ENCODE peak calls at places on chromosomes 12 and 14, in ten cellular contexts. R is T1000; F is cardiac fibroblast; H is GM06990; E is lower lobe of right lung; D is pons; N is neuronal stem cell; V is WTC11; W is stimulated activated CD8-positive, alpha-beta memory T cell treated with anti-CD3 and anti-CD28 coated beads, Interleukin-15, amount 100 ng/mL, for 24 hours; U is stimulated activated CD4-positive, alpha-beta T cell treated with anti-CD3 and anti-CD28 coated beads, Interleukin-4, amount 100 ng/mL, for 24 hours. K is an unnamed sample.

GRCh38 chr14:64636208-64636979 is 67.8 kb upstream of the PLEKHG3 start:
- DNase-seq in D (peak), R (peak), H (peak), N (peak), F (peak), U (peak), E (peak), W (peak), V (peak), K (peak)

GRCh38 chr14:64510825-64511679 is 6.5 kb downstream of the ZBTB1 start:
- DNase-seq in W (no peak), F (peak), U (peak), H (no peak), V (peak), E (no peak), D (peak), N (peak), R (peak), K (peak)

GRCh38 chr12:70794131-70794530 is 126.4 kb downstream of the PTPRR start:
- DNase-seq in U (no peak), E (no peak), R (no peak), N (no peak), V (no peak), D (no peak), F (no peak), H (no peak), W (no peak), K (no peak)

GRCh38 chr14:21846227-21846885 is 172.7 kb upstream of the OR4E1 start:
- DNase-seq in R (no peak), W (peak), H (no peak), E (no peak), V (peak), F (no peak), U (peak), D (peak), N (peak), K (peak)

GRCh38 chr12:10210225-10210624 is 2.5 kb upstream of the GABARAPL1 start:
- DNase-seq in W (no peak), E (no peak), H (no peak), D (no peak), F (no peak), N (no peak), V (no peak), U (no peak), R (no peak), K (no peak)

GRCh38 chr14:92651106-92651792 is 97.2 kb downstream of the LGMN start:
- DNase-seq in F (no peak), H (peak), W (peak), R (no peak), N (no peak), V (no peak), U (peak), D (peak), E (peak), K (no peak)

GRCh38 chr14:74244115-74244514 is 4.9 kb downstream of the VSX2 start:
- DNase-seq in N (no peak), W (no peak), E (no peak), F (no peak), V (peak), D (no peak), H (no peak), R (no peak), U (no peak), K (no peak)

GRCh38 chr14:92729632-92730358 is 18.6 kb downstream of the LGMN start:
- DNase-seq in F (peak), V (no peak), N (no peak), W (no peak), H (peak), R (no peak), D (no peak), U (peak), E (no peak), K (no peak)

GRCh38 chr12:10559241-10559640 is 53.6 kb downstream of the EIF2S3B start:
- DNase-seq in E (no peak), H (no peak), R (no peak), U (no peak), V (no peak), W (no peak), F (no peak), D (no peak), N (no peak), K (no peak)

GRCh38 chr12:120229583-120230325 is 28.8 kb upstream of the RPLP0 start:
- DNase-seq in E (peak), V (peak), W (no peak), U (no peak), D (no peak), R (no peak), H (no peak), N (no peak), F (peak), K (no peak)

GRCh38 chr12:114848661-114849060 is 164.7 kb upstream of the TBX3 start:
- DNase-seq in E (no peak), H (no peak), F (peak), V (no peak), R (peak), U (no peak), N (no peak), W (no peak), D (peak), K (no peak)

GRCh38 chr12:93593833-93594232 is 21.4 kb downstream of the SOCS2 start:
- DNase-seq in H (no peak), E (no peak), U (no peak), V (no peak), R (no peak), D (no peak), F (no peak), W (no peak), N (no peak), K (no peak)

GRCh38 chr12:89801284-89801683 is 92.6 kb upstream of the ATP2B1 start:
- DNase-seq in H (no peak), R (no peak), W (no peak), N (no peak), V (no peak), U (no peak), E (no peak), D (no peak), F (no peak), K (no peak)

GRCh38 chr12:101567918-101568317 is 26.9 kb upstream of the MYBPC1 start:
- DNase-seq in D (no peak), E (no peak), W (no peak), V (no peak), F (no peak), U (no peak), H (no peak), R (no peak), N (no peak), K (no peak)

GRCh38 chr14:94545131-94545841 is 16.0 kb upstream of the SERPINA4 start:
- DNase-seq in F (peak), E (no peak), D (no peak), W (no peak), N (no peak), H (no peak), V (no peak), U (no peak), R (no peak), K (no peak)

GRCh38 chr12:51591020-51591901 is at the start of gene SCN8A:
- DNase-seq in W (peak), V (peak), E (no peak), H (peak), F (peak), N (peak), R (no peak), U (peak), D (no peak), K (peak)

GRCh38 chr12:6294533-6295186 is 15.8 kb upstream of the PLEKHG6 start:
- DNase-seq in E (no peak), N (no peak), D (no peak), R (no peak), H (no peak), U (no peak), W (no peak), F (no peak), V (no peak), K (no peak)

GRCh38 chr12:82873951-82874350 is 187.2 kb downstream of the TMTC2 start:
- DNase-seq in W (no peak), H (no peak), U (no peak), V (no peak), F (no peak), D (no peak), N (no peak), E (no peak), R (no peak), K (peak)

GRCh38 chr14:21867541-21867940 is 193.9 kb upstream of the OR4E1 start:
- DNase-seq in V (no peak), H (no peak), W (no peak), D (no peak), U (no peak), R (no peak), E (no peak), N (no peak), F (peak), K (no peak)

GRCh38 chr14:93099643-93100042 is 16.1 kb downstream of the ITPK1 start:
- DNase-seq in V (no peak), D (no peak), H (no peak), U (no peak), W (no peak), E (no peak), N (no peak), R (no peak), F (no peak), K (no peak)

GRCh38 chr14:71362920-71363584 is 455.8 kb downstream of the PCNX1 start:
- DNase-seq in D (peak), F (peak), N (no peak), V (no peak), R (no peak), U (no peak), W (no peak), E (no peak), H (peak), K (no peak)

GRCh38 chr12:86698581-86698980 is 442.4 kb upstream of the MGAT4C start:
- DNase-seq in E (no peak), F (peak), R (no peak), W (no peak), V (no peak), H (no peak), N (no peak), D (no peak), U (no peak), K (no peak)

GRCh38 chr12:105705765-105706164 is 375.3 kb downstream of the C12orf75 start:
- DNase-seq in E (no peak), H (no peak), N (peak), V (peak), F (peak), U (no peak), R (peak), W (no peak), D (peak), K (peak)

GRCh38 chr12:106739815-106740552 is 34.5 kb upstream of the RIC8B start:
- DNase-seq in F (peak), V (no peak), H (no peak), D (no peak), N (no peak), R (no peak), U (no peak), E (no peak), W (no peak), K (no peak)

GRCh38 chr14:31902002-31902401 is 175.1 kb upstream of the ARHGAP5 start:
- DNase-seq in W (no peak), N (no peak), H (no peak), V (no peak), U (no peak), F (no peak), R (no peak), D (no peak), E (no peak), K (no peak)

GRCh38 chr14:58663494-58664111 is 25.8 kb downstream of the DACT1 start:
- DNase-seq in H (no peak), R (no peak), W (no peak), F (peak), D (no peak), V (no peak), N (no peak), U (no peak), E (no peak), K (peak)

GRCh38 chr12:48917857-48918537 is 7.3 kb downstream of the FKBP11 start:
- DNase-seq in U (peak), V (no peak), F (no peak), R (no peak), E (no peak), D (no peak), H (no peak), N (no peak), W (no peak), K (no peak)

GRCh38 chr12:66885115-66885875 is 206.4 kb upstream of the GRIP1 start:
- DNase-seq in V (peak), U (no peak), D (no peak), W (no peak), R (no peak), H (no peak), F (no peak), N (no peak), E (no peak), K (no peak)

GRCh38 chr12:32178341-32179010 is 71.8 kb downstream of the BICD1 start:
- DNase-seq in N (no peak), R (no peak), V (no peak), U (no peak), H (no peak), F (no peak), E (no peak), W (no peak), D (no peak), K (no peak)

GRCh38 chr14:60087664-60088063 is 4.1 kb upstream of the PCNX4 start:
- DNase-seq in H (no peak), E (no peak), F (no peak), N (no peak), D (no peak), U (no peak), R (no peak), W (no peak), V (no peak), K (peak)

K was measured in NCI-H1694 treated with DMSO at 0.1 percent for 48 hours.